ENCODE peak calls at places on chromosome 17, in five cellular contexts. One of them, this sample, is unnamed.

GRCh38 chr17:69223809-69224208 is 4.8 kb downstream of the ABCA10 start:
- DNase-seq in fibroblast of pulmonary artery: peak
- DNase-seq in PC-3: no peak
- DNase-seq in endodermal cell: no peak
- DNase-seq in H1: no peak
- DNase-seq in this sample: no peak

GRCh38 chr17:29613371-29613837 is 9.3 kb downstream of the CORO6 start:
- DNase-seq in fibroblast of pulmonary artery: peak
- DNase-seq in PC-3: no peak
- DNase-seq in endodermal cell: peak
- DNase-seq in H1: no peak
- DNase-seq in this sample: no peak

GRCh38 chr17:31147507-31148202 is 52.9 kb downstream of the NF1 start:
- DNase-seq in fibroblast of pulmonary artery: peak
- DNase-seq in PC-3: no peak
- DNase-seq in endodermal cell: no peak
- DNase-seq in H1: no peak
- DNase-seq in this sample: no peak

GRCh38 chr17:55567240-55568216 is 56.3 kb upstream of the SMIM36 start:
- DNase-seq in fibroblast of pulmonary artery: no peak
- DNase-seq in PC-3: no peak
- DNase-seq in endodermal cell: no peak
- DNase-seq in H1: no peak
- DNase-seq in this sample: no peak

GRCh38 chr17:13410874-13411273 is 190.9 kb downstream of the HS3ST3A1 start:
- DNase-seq in fibroblast of pulmonary artery: peak
- DNase-seq in PC-3: peak
- DNase-seq in endodermal cell: no peak
- DNase-seq in H1: no peak
- DNase-seq in this sample: no peak

GRCh38 chr17:48213797-48214196 is 106.2 kb downstream of the SNX11 start:
- DNase-seq in fibroblast of pulmonary artery: no peak
- DNase-seq in PC-3: no peak
- DNase-seq in endodermal cell: no peak
- DNase-seq in H1: no peak
- DNase-seq in this sample: no peak

GRCh38 chr17:49576121-49576905 is 642 bp downstream of the NXPH3 start:
- DNase-seq in fibroblast of pulmonary artery: peak
- DNase-seq in PC-3: peak
- DNase-seq in endodermal cell: peak
- DNase-seq in H1: no peak
- DNase-seq in this sample: peak

GRCh38 chr17:81019563-81020442 is 15.1 kb upstream of the BAIAP2 start:
- DNase-seq in fibroblast of pulmonary artery: no peak
- DNase-seq in PC-3: no peak
- DNase-seq in endodermal cell: no peak
- DNase-seq in H1: no peak
- DNase-seq in this sample: no peak

GRCh38 chr17:67942810-67943209 is 53.5 kb downstream of the C17orf58 start:
- DNase-seq in fibroblast of pulmonary artery: peak
- DNase-seq in PC-3: peak
- DNase-seq in endodermal cell: no peak
- DNase-seq in H1: no peak
- DNase-seq in this sample: peak

GRCh38 chr17:59848778-59849177 is 44.0 kb downstream of the TUBD1 start:
- DNase-seq in fibroblast of pulmonary artery: peak
- DNase-seq in PC-3: peak
- DNase-seq in endodermal cell: no peak
- DNase-seq in H1: no peak
- DNase-seq in this sample: peak

GRCh38 chr17:80396680-80397387 is 18.1 kb upstream of the ENDOV start:
- DNase-seq in fibroblast of pulmonary artery: no peak
- DNase-seq in PC-3: no peak
- DNase-seq in endodermal cell: peak
- DNase-seq in H1: no peak
- DNase-seq in this sample: no peak

GRCh38 chr17:9322298-9322697 is 253.3 kb downstream of the STX8 start:
- DNase-seq in fibroblast of pulmonary artery: no peak
- DNase-seq in PC-3: no peak
- DNase-seq in endodermal cell: peak
- DNase-seq in H1: no peak
- DNase-seq in this sample: no peak

GRCh38 chr17:39591958-39592954 is 15.5 kb downstream of the NEUROD2 start:
- DNase-seq in fibroblast of pulmonary artery: peak
- DNase-seq in PC-3: peak
- DNase-seq in endodermal cell: peak
- DNase-seq in H1: no peak
- DNase-seq in this sample: peak

GRCh38 chr17:18187816-18188761 is 4.5 kb downstream of the ALKBH5 start:
- DNase-seq in fibroblast of pulmonary artery: peak
- DNase-seq in PC-3: peak
- DNase-seq in endodermal cell: no peak
- DNase-seq in H1: no peak
- DNase-seq in this sample: no peak

GRCh38 chr17:48608494-48608834 is 2.4 kb downstream of the HOXB7 start:
- DNase-seq in fibroblast of pulmonary artery: no peak
- DNase-seq in PC-3: no peak
- DNase-seq in endodermal cell: no peak
- DNase-seq in H1: no peak
- DNase-seq in this sample: no peak

DNA sequence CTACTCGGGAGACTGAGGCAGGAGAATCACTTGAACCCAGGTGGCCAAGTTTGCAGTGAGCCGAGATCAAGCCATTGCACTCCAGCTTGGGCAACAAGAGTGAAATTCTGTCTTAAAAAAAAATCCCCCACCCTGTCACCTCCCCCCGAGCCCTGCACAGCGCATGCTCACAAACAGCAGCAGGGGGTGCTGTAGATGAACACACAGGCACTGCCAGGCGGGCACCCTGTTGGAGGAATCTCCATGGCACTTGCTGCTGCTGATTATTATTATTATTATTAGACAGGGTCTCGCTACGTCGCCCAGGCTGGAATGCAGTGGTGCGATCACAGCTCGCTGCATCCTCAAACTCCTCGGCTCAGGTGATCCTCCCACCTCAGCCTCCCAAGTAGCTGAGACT is 24.6 kb downstream of the FZD2 start:
- DNase-seq in fibroblast of pulmonary artery: no peak
- DNase-seq in PC-3: peak
- DNase-seq in endodermal cell: no peak
- DNase-seq in H1: no peak
- DNase-seq in this sample: peak
- TF ChIP-seq CTCF in fibroblast of pulmonary artery: peak
- TF ChIP-seq CTCF in PC-3: peak
- TF ChIP-seq CTCF in endodermal cell: peak
- TF ChIP-seq CTCF in H1: peak
- TF ChIP-seq CTCF in this sample: peak

GRCh38 chr17:66337268-66337667 is 34.9 kb downstream of the PRKCA start:
- DNase-seq in fibroblast of pulmonary artery: no peak
- DNase-seq in PC-3: no peak
- DNase-seq in endodermal cell: no peak
- DNase-seq in H1: no peak
- DNase-seq in this sample: no peak
- TF ChIP-seq CTCF in fibroblast of pulmonary artery: no peak
- TF ChIP-seq CTCF in PC-3: no peak
- TF ChIP-seq CTCF in endodermal cell: no peak
- TF ChIP-seq CTCF in H1: no peak
- TF ChIP-seq CTCF in this sample: no peak

GRCh38 chr17:75704963-75705875 is 16.0 kb upstream of the ITGB4 start:
- DNase-seq in fibroblast of pulmonary artery: no peak
- DNase-seq in PC-3: no peak
- DNase-seq in endodermal cell: no peak
- DNase-seq in H1: no peak
- DNase-seq in this sample: no peak

GRCh38 chr17:75703191-75703590 is 18.1 kb upstream of the ITGB4 start:
- DNase-seq in fibroblast of pulmonary artery: no peak
- DNase-seq in PC-3: no peak
- DNase-seq in endodermal cell: no peak
- DNase-seq in H1: no peak
- DNase-seq in this sample: no peak

GRCh38 chr17:75706042-75706728 is 15.1 kb upstream of the ITGB4 start:
- DNase-seq in fibroblast of pulmonary artery: no peak
- DNase-seq in PC-3: no peak
- DNase-seq in endodermal cell: no peak
- DNase-seq in H1: no peak
- DNase-seq in this sample: no peak

GRCh38 chr17:75703591-75703990 is 17.7 kb upstream of the ITGB4 start:
- DNase-seq in fibroblast of pulmonary artery: no peak
- DNase-seq in PC-3: peak
- DNase-seq in endodermal cell: no peak
- DNase-seq in H1: no peak
- DNase-seq in this sample: no peak

GRCh38 chr17:75707096-75707720 is 14.1 kb upstream of the ITGB4 start:
- DNase-seq in fibroblast of pulmonary artery: peak
- DNase-seq in PC-3: peak
- DNase-seq in endodermal cell: peak
- DNase-seq in H1: no peak
- DNase-seq in this sample: peak
- TF ChIP-seq CTCF in fibroblast of pulmonary artery: no peak
- TF ChIP-seq CTCF in PC-3: no peak
- TF ChIP-seq CTCF in endodermal cell: no peak
- TF ChIP-seq CTCF in H1: no peak
- TF ChIP-seq CTCF in this sample: no peak

GRCh38 chr17:73234746-73235145 is 26.9 kb downstream of the CPSF4L start:
- DNase-seq in fibroblast of pulmonary artery: no peak
- DNase-seq in PC-3: no peak
- DNase-seq in endodermal cell: peak
- DNase-seq in H1: no peak
- DNase-seq in this sample: no peak

GRCh38 chr17:73232587-73233373 is 28.9 kb downstream of the CPSF4L start:
- DNase-seq in fibroblast of pulmonary artery: peak
- DNase-seq in PC-3: peak
- DNase-seq in endodermal cell: no peak
- DNase-seq in H1: no peak
- DNase-seq in this sample: peak

GRCh38 chr17:73230088-73230487 is 31.6 kb downstream of the CPSF4L start:
- DNase-seq in fibroblast of pulmonary artery: no peak
- DNase-seq in PC-3: no peak
- DNase-seq in endodermal cell: peak
- DNase-seq in H1: no peak
- DNase-seq in this sample: no peak

GRCh38 chr17:73231363-73231762 is 30.3 kb downstream of the CPSF4L start:
- DNase-seq in fibroblast of pulmonary artery: peak
- DNase-seq in PC-3: peak
- DNase-seq in endodermal cell: no peak
- DNase-seq in H1: no peak
- DNase-seq in this sample: no peak

GRCh38 chr17:73231841-73232586 is 29.7 kb downstream of the CPSF4L start:
- DNase-seq in fibroblast of pulmonary artery: peak
- DNase-seq in PC-3: peak
- DNase-seq in endodermal cell: peak
- DNase-seq in H1: peak
- DNase-seq in this sample: peak
- TF ChIP-seq CTCF in fibroblast of pulmonary artery: peak
- TF ChIP-seq CTCF in PC-3: no peak
- TF ChIP-seq CTCF in endodermal cell: peak
- TF ChIP-seq CTCF in H1: no peak
- TF ChIP-seq CTCF in this sample: no peak

This sample was measured in Calu3.